ENCODE peak calls at places on chromosomes 11 and 22, in eight cellular contexts. T, J, A, L, E, Q, K and W are unnamed samples.

GRCh38 chr11:120652705-120653335 is 141.3 kb downstream of the GRIK4 start:
- DNase-seq in L (no peak), A (no peak), E (peak; percentile 5), Q (no peak), T (peak; percentile 46), K (no peak), J (no peak), W (peak; percentile 17)

GRCh38 chr22:35622132-35622913 is 5.2 kb upstream of the MB start:
- DNase-seq in E (peak; percentile 80), A (no peak), K (no peak), L (no peak), J (no peak), T (no peak), Q (no peak), W (no peak)

GRCh38 chr11:31361743-31362142 is 7.8 kb downstream of the DCDC1 start:
- DNase-seq in K (no peak), J (no peak), E (no peak), L (no peak), A (no peak), T (no peak), Q (no peak), W (no peak)

GRCh38 chr11:121965330-121965729 is 150.7 kb downstream of the BLID start:
- DNase-seq in E (no peak), J (no peak), Q (no peak), T (no peak), A (no peak), K (peak; percentile 39), L (peak; percentile 89), W (peak; percentile 77)

GRCh38 chr11:69388661-69389060 is 92.8 kb upstream of the LINC01488 start:
- DNase-seq in J (no peak), K (no peak), E (no peak), A (no peak), T (no peak), L (peak; percentile 81), Q (no peak), W (no peak)

GRCh38 chr11:86523738-86524602 is 148.4 kb downstream of the ME3 start:
- DNase-seq in E (no peak), Q (peak; percentile 92), T (no peak), A (no peak), L (peak; percentile 100), J (peak; percentile 92), K (peak; percentile 79), W (peak; percentile 96)

GRCh38 chr22:17949926-17950473 is 74.4 kb downstream of the MICAL3 start:
- DNase-seq in A (no peak), E (no peak), T (no peak), L (no peak), J (no peak), Q (no peak), K (no peak), W (no peak)

GRCh38 chr11:17655682-17656081 is 63.7 kb upstream of the MYOD1 start:
- DNase-seq in Q (no peak), T (no peak), A (no peak), E (no peak), J (no peak), K (no peak), L (no peak), W (no peak)

GRCh38 chr11:76215946-76216345 is 9.6 kb upstream of the WNT11 start:
- DNase-seq in J (no peak), Q (no peak), K (peak; percentile 71), T (no peak), L (no peak), A (no peak), E (no peak), W (no peak)

GRCh38 chr22:30606455-30607299 is at the start of gene TCN2:
- DNase-seq in E (peak; percentile 89), Q (peak; percentile 87), A (peak; percentile 84), L (peak; percentile 60), K (peak; percentile 73), J (no peak), T (peak; percentile 70), W (peak; percentile 90)

GRCh38 chr11:64048042-64048854 is 12.5 kb downstream of the FLRT1 start:
- DNase-seq in A (no peak), L (no peak), T (no peak), J (no peak), Q (no peak), K (no peak), E (no peak), W (no peak)

GRCh38 chr11:133898770-133899115 is 53.4 kb upstream of the SPATA19 start:
- DNase-seq in J (no peak), T (no peak), Q (no peak), K (no peak), A (no peak), L (no peak), E (peak; percentile 24), W (no peak)

GRCh38 chr11:73597340-73597955 is 464 bp downstream of the FAM168A start:
- DNase-seq in E (no peak), J (no peak), K (no peak), L (no peak), T (peak; percentile 5), A (no peak), Q (no peak), W (no peak)

GRCh38 chr11:69286358-69287327 is 7.3 kb upstream of the MYEOV start:
- DNase-seq in A (no peak), E (no peak), L (no peak), J (no peak), T (no peak), Q (no peak), K (no peak), W (peak; percentile 12)

GRCh38 chr22:32644252-32645100 is 157.0 kb upstream of the TIMP3 start:
- DNase-seq in L (peak; percentile 96), A (peak; percentile 78), T (peak; percentile 25), E (no peak), J (no peak), K (peak; percentile 59), Q (no peak), W (peak; percentile 78)

GRCh38 chr22:40044870-40045834 is 50.4 kb downstream of the FAM83F start:
- DNase-seq in J (no peak), A (no peak), E (peak; percentile 76), T (peak; percentile 82), Q (no peak), L (no peak), K (no peak), W (peak; percentile 28)

GRCh38 chr11:128240546-128240945 is 346.8 kb downstream of the ETS1 start:
- DNase-seq in A (no peak), L (no peak), K (peak; percentile 56), J (no peak), T (no peak), Q (no peak), E (no peak), W (no peak)

GRCh38 chr11:114160884-114161283 is 101.4 kb downstream of the ZBTB16 start:
- DNase-seq in T (no peak), L (peak; percentile 46), Q (no peak), A (no peak), K (no peak), E (peak; percentile 48), J (no peak), W (no peak)

GRCh38 chr11:67345949-67346819 is 7.2 kb downstream of the POLD4 start:
- DNase-seq in T (peak; percentile 67), A (no peak), J (no peak), L (peak; percentile 99), Q (no peak), E (no peak), K (peak; percentile 83), W (peak; percentile 74)

DNA sequence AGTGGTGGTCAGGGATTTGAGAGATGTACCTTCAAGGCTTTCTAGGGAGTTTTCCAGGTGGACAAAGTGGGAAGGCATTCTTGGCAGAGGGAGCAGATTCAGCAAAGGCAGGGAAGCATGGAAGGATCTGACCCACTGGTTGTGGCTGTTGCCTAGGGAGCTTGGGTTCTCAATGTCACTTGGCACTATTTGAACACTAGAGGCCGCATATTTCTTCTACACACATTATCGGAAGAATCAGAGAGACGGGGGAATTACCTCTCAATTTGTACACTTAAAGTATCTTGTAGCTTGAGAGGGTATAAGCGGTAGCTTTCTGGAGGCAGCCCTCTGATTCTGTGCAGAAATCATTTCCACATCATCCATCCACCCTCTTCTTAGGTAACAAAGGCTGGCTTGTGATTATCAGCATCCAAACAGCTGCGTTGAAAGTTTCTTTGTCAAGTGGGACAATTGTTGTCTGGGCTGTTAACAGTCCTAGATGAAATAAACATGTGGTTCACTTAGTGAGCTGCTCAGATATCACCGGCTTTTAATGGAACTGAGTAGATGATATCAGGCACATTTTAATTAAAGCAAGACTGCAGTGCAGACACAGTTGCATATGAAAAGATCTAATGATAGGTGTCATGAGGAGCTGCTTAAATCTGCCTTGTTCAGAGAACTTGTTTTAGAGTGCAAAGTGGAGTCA is 2.6 kb downstream of the NELL1 start:
- DNase-seq in A (no peak), Q (no peak), L (peak; percentile 16), K (no peak), E (no peak), J (no peak), T (no peak), W (peak; percentile 4)
- TF ChIP-seq CTCF in A (no peak), Q (peak; percentile 42), L (peak; percentile 40), K (no peak), E (no peak), J (no peak), T (peak; percentile 8), W (peak; percentile 29)

GRCh38 chr22:26656896-26657851 is at the start of gene MIAT:
- DNase-seq in Q (no peak), T (peak; percentile 63), L (no peak), K (no peak), J (no peak), A (no peak), E (no peak), W (no peak)
- H3K4me3 ChIP-seq in Q (peak within 1 kb of the TSS; percentile 17), T (peak within 1 kb of the TSS; percentile 64), L (no peak within 1 kb of the TSS), K (peak within 1 kb of the TSS; percentile 57), J (peak within 1 kb of the TSS; percentile 69), A (no peak within 1 kb of the TSS), E (peak within 1 kb of the TSS; percentile 46), W (peak within 1 kb of the TSS; percentile 32)

DNA sequence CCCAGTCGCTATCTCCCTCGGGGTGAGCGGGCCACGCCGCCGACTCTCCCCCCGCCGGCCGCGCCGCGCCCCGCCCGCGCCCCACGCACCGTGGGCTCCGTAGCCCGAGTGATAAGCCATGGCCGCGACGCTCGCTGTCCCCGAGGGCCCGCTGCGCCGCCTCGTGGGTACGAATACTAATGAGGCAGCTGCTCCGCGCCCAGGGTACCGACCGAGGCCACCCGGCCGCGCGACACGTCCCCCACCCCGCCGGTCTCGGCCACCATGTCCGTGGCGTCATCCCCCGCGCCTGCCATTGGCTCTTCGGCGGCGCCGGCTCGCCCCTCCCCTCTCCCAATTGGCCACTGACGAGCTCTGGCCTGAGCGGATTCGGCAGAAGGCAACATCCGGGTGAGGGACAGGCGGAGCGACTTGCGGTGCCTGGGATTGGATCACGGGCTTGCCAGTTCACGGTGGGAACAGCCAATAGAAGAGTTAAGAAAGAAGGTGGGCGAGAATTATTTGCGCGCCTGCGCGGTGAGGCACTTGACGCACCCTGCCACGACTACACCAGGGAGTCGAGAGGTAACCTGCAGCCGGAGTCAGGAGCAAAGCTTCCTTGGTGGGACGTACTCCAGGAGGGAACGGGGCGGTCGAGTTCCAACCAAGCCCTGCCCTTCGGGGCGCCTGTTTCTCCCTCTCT is at the start of gene YIF1A:
- DNase-seq in A (peak; percentile 100), L (peak; percentile 99), Q (peak; percentile 97), E (peak; percentile 98), J (peak; percentile 99), K (peak; percentile 100), T (peak; percentile 100), W (peak; percentile 100)
- TF ChIP-seq CTCF in A (no peak), L (no peak), Q (no peak), E (peak; percentile 4), J (no peak), K (no peak), T (no peak), W (no peak)

DNA sequence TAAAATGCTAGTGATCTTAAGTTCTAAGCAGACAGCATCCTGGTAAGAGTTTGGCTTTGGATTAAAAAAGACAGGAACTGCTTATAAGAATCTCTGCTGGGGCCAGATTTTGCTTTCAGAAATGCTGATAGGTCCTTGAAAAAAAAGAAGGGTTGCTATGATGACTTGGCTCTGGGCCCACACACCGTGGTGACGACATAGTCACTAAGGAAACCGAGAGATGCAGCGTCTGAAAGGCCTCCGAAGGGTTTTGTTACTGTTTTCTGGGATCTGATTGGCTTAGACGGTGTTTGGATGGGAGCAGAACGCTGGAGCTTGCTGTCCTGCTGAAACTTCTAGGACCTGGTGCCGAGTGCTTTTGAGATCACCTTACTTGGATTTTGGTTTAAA is 8.4 kb downstream of the FAM118A start:
- DNase-seq in Q (peak; percentile 28), J (peak; percentile 89), T (peak; percentile 87), L (peak; percentile 82), K (peak; percentile 85), E (no peak), A (peak; percentile 92), W (peak; percentile 98)
- H3K4me3 ChIP-seq in Q (no peak overlapping the region), J (peak overlapping the region; percentile 17), T (peak overlapping the region; percentile 47), L (no peak overlapping the region), K (no peak overlapping the region), E (no peak overlapping the region), A (no peak overlapping the region), W (peak overlapping the region; percentile 29)